ENCODE peak calls at places on chromosomes 3 and 15, in four cellular contexts. H is H1, Z is GM12878, Y is HepG2. N is an unnamed sample.

GRCh38 chr3:134020135-134020680 is 9.5 kb downstream of the SLCO2A1 start:
- DNase-seq in Z (no peak), H (peak), Y (no peak), N (no peak)

GRCh38 chr3:115324056-115324455 is 177.0 kb upstream of the ZBTB20 start:
- DNase-seq in Y (no peak), H (no peak), Z (no peak), N (no peak)

GRCh38 chr15:56454841-56455240 is 10.1 kb downstream of the MNS1 start:
- DNase-seq in H (no peak), Z (no peak), Y (no peak), N (no peak)

GRCh38 chr3:65706786-65707568 is 331.7 kb downstream of the MAGI1 start:
- DNase-seq in Y (no peak), H (no peak), Z (no peak), N (no peak)

GRCh38 chr3:50428007-50428633 is 68.8 kb upstream of the TMEM115 start:
- DNase-seq in H (no peak), Z (no peak), Y (no peak), N (no peak)

GRCh38 chr3:106326941-106327765 is 458.3 kb upstream of the CBLB start:
- DNase-seq in H (no peak), Y (no peak), Z (no peak), N (no peak)

GRCh38 chr3:66253790-66254620 is 33.2 kb downstream of the SLC25A26 start:
- DNase-seq in Z (no peak), H (no peak), Y (peak), N (peak)

GRCh38 chr15:43749690-43750345 is 3.6 kb downstream of the PDIA3 start:
- DNase-seq in H (no peak), Z (peak), Y (no peak), N (no peak)

GRCh38 chr3:39279745-39280517 is at the start of gene CX3CR1:
- DNase-seq in Y (no peak), H (no peak), Z (no peak), N (no peak)

GRCh38 chr3:127951276-127951675 is 36.2 kb downstream of the KBTBD12 start:
- DNase-seq in Y (no peak), Z (no peak), H (no peak), N (no peak)

GRCh38 chr15:100601158-100601557 is 826 bp downstream of the LINS1 start:
- DNase-seq in H (no peak), Y (no peak), Z (no peak), N (no peak)

GRCh38 chr3:142849148-142849547 is 39.7 kb downstream of the PCOLCE2 start:
- DNase-seq in Z (no peak), Y (no peak), H (no peak), N (no peak)

GRCh38 chr3:137121704-137122314 is 164.0 kb downstream of the IL20RB start:
- DNase-seq in Z (peak), H (no peak), Y (peak), N (peak)

GRCh38 chr3:125401402-125401801 is 26.3 kb upstream of the ZNF148 start:
- DNase-seq in H (no peak), Y (peak), Z (no peak), N (no peak)

GRCh38 chr15:63891079-63891762 is 57.5 kb upstream of the HERC1 start:
- DNase-seq in Z (peak), Y (peak), H (peak), N (peak)

GRCh38 chr15:99148851-99149276 is 44.0 kb downstream of the SYNM start:
- DNase-seq in Z (no peak), Y (no peak), H (no peak), N (no peak)

GRCh38 chr3:46619845-46620778 is 7.8 kb downstream of the FAM240A start:
- DNase-seq in Z (no peak), Y (no peak), H (peak), N (no peak)

GRCh38 chr3:146339262-146339808 is 88.4 kb upstream of the PLSCR4 start:
- DNase-seq in Z (no peak), H (no peak), Y (no peak), N (no peak)

GRCh38 chr3:126113238-126113555 is 29.3 kb upstream of the SLC41A3 start:
- DNase-seq in Y (no peak), Z (no peak), H (peak), N (no peak)

GRCh38 chr3:148178508-148178907 is 519.2 kb upstream of the AGTR1 start:
- DNase-seq in Y (peak), H (no peak), Z (no peak), N (no peak)

GRCh38 chr3:9955067-9955502 is 2.9 kb upstream of the PRRT3 start:
- DNase-seq in Y (peak), H (peak), Z (no peak), N (peak)
- TF ChIP-seq YY1 in Y (no peak), H (no peak), Z (no peak), N (no peak)

GRCh38 chr3:100254168-100254777 is 6.5 kb upstream of the TBC1D23 start:
- DNase-seq in H (peak), Z (no peak), Y (peak), N (peak)

GRCh38 chr3:100260685-100261480 is at the start of gene TBC1D23:
- DNase-seq in Z (peak), H (peak), Y (peak), N (peak)

GRCh38 chr3:100260081-100260684 is 609 bp upstream of the TBC1D23 start:
- DNase-seq in Y (peak), Z (no peak), H (no peak), N (peak)

GRCh38 chr3:100257601-100258000 is 3.2 kb upstream of the TBC1D23 start:
- DNase-seq in Y (no peak), H (no peak), Z (no peak), N (no peak)

GRCh38 chr3:100256724-100257123 is 4.1 kb upstream of the TBC1D23 start:
- DNase-seq in Y (no peak), H (no peak), Z (no peak), N (no peak)
- TF ChIP-seq SUZ12 in Y (no peak), H (no peak), Z (no peak), N (no peak)

DNA sequence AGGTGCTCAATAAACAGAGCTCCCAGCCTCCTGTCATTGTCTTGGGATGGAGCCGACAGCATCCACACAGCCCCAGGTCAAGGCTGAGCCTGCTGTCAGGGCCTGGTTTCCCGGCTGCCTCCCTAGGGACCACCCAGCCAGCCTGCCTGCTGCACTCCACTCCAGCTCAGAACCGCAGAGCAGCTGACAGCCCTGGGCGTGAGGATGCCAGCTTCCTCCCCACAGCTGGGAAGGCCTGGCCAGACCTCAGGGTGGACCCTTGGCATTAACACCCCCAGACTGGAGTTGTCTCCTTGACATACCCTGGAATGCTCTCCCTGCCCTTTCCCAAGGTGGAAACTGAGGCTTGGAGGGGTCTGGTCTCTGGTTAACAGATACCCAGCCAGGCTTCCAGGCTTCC is 112.0 kb downstream of the WNT7A start:
- DNase-seq in H (no peak), Y (no peak), Z (no peak), N (no peak)
- TF ChIP-seq YY1 in H (no peak), Y (no peak), Z (no peak), N (no peak)

GRCh38 chr3:8996681-8997121 is 33.4 kb upstream of the RAD18 start:
- DNase-seq in H (no peak), Y (peak), Z (no peak), N (no peak)
- TF ChIP-seq SUZ12 in H (no peak), Y (no peak), Z (no peak), N (no peak)

GRCh38 chr15:89423981-89424380 is 72.4 kb downstream of the RHCG start:
- DNase-seq in Y (no peak), Z (no peak), H (no peak), N (no peak)

GRCh38 chr15:89416339-89417183 is 79.8 kb downstream of the RHCG start:
- DNase-seq in Z (no peak), H (peak), Y (peak), N (peak)

GRCh38 chr15:89417206-89417725 is 79.1 kb downstream of the RHCG start:
- DNase-seq in Z (no peak), Y (no peak), H (no peak), N (no peak)

GRCh38 chr15:89421219-89421618 is 75.2 kb downstream of the RHCG start:
- DNase-seq in Y (no peak), H (no peak), Z (no peak), N (no peak)

GRCh38 chr15:89419370-89419984 is 76.9 kb downstream of the RHCG start:
- DNase-seq in Y (peak), Z (no peak), H (peak), N (peak)
- TF ChIP-seq YY1 in Y (no peak), Z (no peak), H (no peak), N (no peak)

GRCh38 chr3:184255291-184256039 is 5.9 kb downstream of the CAMK2N2 start:
- DNase-seq in Y (no peak), H (no peak), Z (no peak), N (no peak)

GRCh38 chr3:184249412-184250166 is at the start of gene EEF1AKMT4:
- DNase-seq in Z (peak), H (peak), Y (peak), N (peak)

GRCh38 chr3:184248454-184249411 is at the start of gene ALG3:
- DNase-seq in Y (peak), Z (peak), H (peak), N (peak)

GRCh38 chr3:184250167-184250828 is 826 bp downstream of the EEF1AKMT4 start:
- DNase-seq in Z (peak), Y (peak), H (peak), N (peak)
- TF ChIP-seq SUZ12 in Z (no peak), Y (no peak), H (no peak), N (no peak)

GRCh38 chr15:85718271-85718971 is 76.3 kb downstream of the KLHL25 start:
- DNase-seq in Z (no peak), H (no peak), Y (no peak), N (no peak)
- TF ChIP-seq YY1 in Z (no peak), H (no peak), Y (no peak), N (no peak)

GRCh38 chr3:186953011-186953487 is 22.7 kb downstream of the ST6GAL1 start:
- DNase-seq in H (no peak), Y (no peak), Z (no peak), N (no peak)
- TF ChIP-seq SUZ12 in H (no peak), Y (no peak), Z (no peak), N (no peak)

GRCh38 chr15:75237316-75237982 is 20.7 kb upstream of the GOLGA6C start:
- DNase-seq in H (no peak), Y (no peak), Z (no peak), N (no peak)
- TF ChIP-seq YY1 in H (no peak), Y (no peak), Z (no peak), N (no peak)

GRCh38 chr3:123285479-123285878 is 83.7 kb downstream of the SEC22A start:
- DNase-seq in Z (no peak), Y (no peak), H (no peak), N (no peak)
- TF ChIP-seq SUZ12 in Z (no peak), Y (no peak), H (no peak), N (no peak)